ENCODE peak calls at places on chromosomes 11 and 22, in seven cellular contexts. L is GM23338, K is ascending aorta, P is neural progenitor cell, M is Peyer's patch, Q is PC-3, B is body of pancreas. F is an unnamed sample.

GRCh38 chr22:37243402-37244113 is 511 bp downstream of the RAC2 start:
- DNase-seq in L (no peak), K (no peak), P (no peak), M (peak; percentile 47), Q (no peak), B (no peak), F (no peak)

GRCh38 chr11:87463486-87464102 is 425.9 kb downstream of the TMEM135 start:
- DNase-seq in L (peak; percentile 82), K (no peak), P (peak; percentile 66), M (no peak), Q (peak; percentile 84), B (no peak), F (peak; percentile 42)

GRCh38 chr11:115623021-115623451 is 118.8 kb upstream of the CADM1 start:
- DNase-seq in L (no peak), K (peak; percentile 87), P (peak; percentile 45), M (peak; percentile 16), Q (peak; percentile 7), B (peak; percentile 19), F (peak; percentile 77)

GRCh38 chr11:8871283-8871775 is 39.7 kb upstream of the AKIP1 start:
- DNase-seq in L (peak; percentile 84), K (peak; percentile 73), P (peak; percentile 87), M (no peak), Q (peak; percentile 53), B (peak; percentile 50), F (peak; percentile 94)

GRCh38 chr11:44837650-44838049 is 110.9 kb downstream of the TSPAN18 start:
- DNase-seq in L (no peak), K (no peak), P (no peak), M (no peak), Q (peak; percentile 30), B (no peak), F (no peak)

GRCh38 chr11:7639643-7640025 is 33.7 kb downstream of the CYB5R2 start:
- DNase-seq in L (no peak), K (no peak), P (no peak), M (no peak), Q (no peak), B (peak; percentile 33), F (no peak)

GRCh38 chr11:72274435-72274834 is 30.5 kb upstream of the PHOX2A start:
- DNase-seq in L (no peak), K (no peak), P (no peak), M (no peak), Q (no peak), B (no peak), F (no peak)

GRCh38 chr11:41309716-41310115 is 149.7 kb downstream of the LRRC4C start:
- DNase-seq in L (peak; percentile 72), K (no peak), P (peak; percentile 13), M (no peak), Q (no peak), B (no peak), F (peak; percentile 4)

GRCh38 chr11:119796363-119797060 is 67.5 kb upstream of the NECTIN1 start:
- DNase-seq in L (no peak), K (no peak), P (peak; percentile 49), M (no peak), Q (no peak), B (no peak), F (no peak)

GRCh38 chr22:29145321-29146072 is 60.2 kb upstream of the EMID1 start:
- DNase-seq in L (no peak), K (peak; percentile 39), P (no peak), M (no peak), Q (no peak), B (no peak), F (peak; percentile 54)

GRCh38 chr11:118175031-118175531 is 1.4 kb downstream of the SCN2B start:
- DNase-seq in L (no peak), K (no peak), P (no peak), M (no peak), Q (peak; percentile 77), B (no peak), F (no peak)

GRCh38 chr11:1542267-1542666 is 29.8 kb downstream of the DUSP8 start:
- DNase-seq in L (no peak), K (no peak), P (no peak), M (no peak), Q (no peak), B (no peak), F (no peak)

GRCh38 chr11:1868056-1868635 is 15.3 kb downstream of the LSP1 start:
- DNase-seq in L (no peak), K (no peak), P (no peak), M (no peak), Q (no peak), B (no peak), F (no peak)

GRCh38 chr22:22555596-22555995 is 3.5 kb downstream of the PRAME start:
- DNase-seq in L (no peak), K (no peak), P (no peak), M (no peak), Q (no peak), B (no peak), F (no peak)

GRCh38 chr11:31817621-31818493 is 6.7 kb upstream of the PAX6 start:
- DNase-seq in L (peak; percentile 85), K (no peak), P (peak; percentile 79), M (no peak), Q (no peak), B (peak; percentile 57), F (no peak)

GRCh38 chr11:44221486-44221885 is 88.5 kb downstream of the ALX4 start:
- DNase-seq in L (no peak), K (no peak), P (no peak), M (no peak), Q (no peak), B (no peak), F (no peak)

GRCh38 chr11:72251614-72252013 is 7.6 kb upstream of the PHOX2A start:
- DNase-seq in L (no peak), K (no peak), P (no peak), M (no peak), Q (no peak), B (no peak), F (no peak)

GRCh38 chr11:86519064-86519911 is 144.6 kb downstream of the CCDC81 start:
- DNase-seq in L (no peak), K (no peak), P (no peak), M (no peak), Q (no peak), B (no peak), F (no peak)

GRCh38 chr22:36727927-36728488 is 24.5 kb upstream of the CACNG2 start:
- DNase-seq in L (no peak), K (peak; percentile 37), P (no peak), M (no peak), Q (no peak), B (no peak), F (no peak)

GRCh38 chr22:28920757-28921584 is 37.6 kb downstream of the ZNRF3 start:
- DNase-seq in L (peak; percentile 30), K (no peak), P (no peak), M (no peak), Q (no peak), B (no peak), F (no peak)

DNA sequence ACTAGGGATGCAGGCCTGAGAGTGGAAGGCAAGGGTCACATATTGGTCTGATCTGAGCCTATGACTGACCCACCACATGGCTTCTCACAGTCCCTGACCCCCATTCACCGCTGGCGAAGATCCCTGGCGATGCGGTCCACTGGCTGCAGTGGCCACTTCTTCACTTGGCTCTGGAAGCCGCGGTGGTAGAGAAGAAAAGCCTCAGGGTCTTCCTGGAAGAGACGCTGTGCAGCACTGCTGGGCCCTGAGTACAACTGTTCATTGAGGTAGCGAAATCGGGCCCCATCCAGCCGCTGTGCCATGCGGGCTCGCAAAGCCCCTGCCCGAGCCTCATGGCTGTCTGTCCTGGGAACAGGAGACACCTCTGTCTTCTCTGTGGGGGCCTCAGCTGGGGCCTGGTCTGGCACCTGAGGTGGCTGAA is 2.4 kb downstream of the RRP8 start:
- DNase-seq in L (no peak), K (no peak), P (no peak), M (no peak), Q (no peak), B (no peak), F (no peak)
- H3K27ac ChIP-seq in L (no peak overlapping the region), K (no peak overlapping the region), P (no peak overlapping the region), M (no peak overlapping the region), Q (no peak overlapping the region), B (no peak overlapping the region), F (no peak overlapping the region)

DNA sequence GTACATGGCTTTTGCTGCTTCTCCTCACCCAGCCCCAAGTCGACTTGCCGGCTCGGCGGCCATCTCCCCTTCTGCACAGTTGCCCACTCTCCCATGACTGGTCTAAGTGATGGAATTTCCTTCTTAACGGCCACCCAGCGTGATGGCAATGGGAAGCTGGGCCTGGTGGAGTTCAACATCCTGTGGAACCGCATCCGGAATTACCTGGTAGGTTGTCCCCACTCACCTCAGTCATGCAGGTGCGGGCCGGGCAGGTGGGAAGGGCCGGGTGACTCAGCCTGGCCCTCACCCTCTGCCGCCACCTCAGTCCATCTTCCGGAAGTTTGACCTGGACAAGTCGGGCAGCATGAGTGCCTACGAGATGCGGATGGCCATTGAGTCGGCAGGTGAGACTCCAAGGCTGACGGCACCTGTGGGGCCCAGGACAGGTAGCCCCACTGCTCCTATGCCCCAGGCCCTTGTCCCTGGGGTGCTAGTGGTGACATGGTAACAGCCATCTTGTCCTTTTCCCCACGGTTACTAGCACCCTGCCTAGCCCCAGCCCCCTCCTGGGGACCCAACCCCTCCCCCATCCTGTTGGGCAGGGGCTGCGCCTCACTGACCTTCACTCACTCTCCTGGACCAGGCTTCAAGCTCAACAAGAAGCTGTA is 28.1 kb downstream of the CAPN1 start:
- DNase-seq in L (no peak), K (peak; percentile 41), P (no peak), M (no peak), Q (no peak), B (no peak), F (no peak)
- H3K36me3 ChIP-seq in L (peaks cover 15% of the 10 kb centered on the region), K (peaks cover 69% of the 10 kb centered on the region), P (no peaks in the 10 kb centered on the region), M (no peaks in the 10 kb centered on the region), Q (peaks cover 57% of the 10 kb centered on the region), B (peaks cover 35% of the 10 kb centered on the region), F (no peaks in the 10 kb centered on the region)

GRCh38 chr22:43337946-43338345 is 5.2 kb downstream of the SCUBE1 start:
- DNase-seq in L (no peak), K (no peak), P (no peak), M (no peak), Q (no peak), B (no peak), F (no peak)
- H3K27ac ChIP-seq in L (no peak overlapping the region), K (no peak overlapping the region), P (no peak overlapping the region), M (no peak overlapping the region), Q (no peak overlapping the region), B (no peak overlapping the region), F (no peak overlapping the region)

GRCh38 chr11:57302489-57302888 is 22.3 kb downstream of the TNKS1BP1 start:
- DNase-seq in L (no peak), K (no peak), P (no peak), M (no peak), Q (no peak), B (no peak), F (no peak)
- H3K36me3 ChIP-seq in L (peaks cover 36% of the 10 kb centered on the region), K (peaks cover 89% of the 10 kb centered on the region), P (peaks cover 7% of the 10 kb centered on the region), M (no peaks in the 10 kb centered on the region), Q (peaks cover 68% of the 10 kb centered on the region), B (peaks cover 36% of the 10 kb centered on the region), F (peaks cover 73% of the 10 kb centered on the region)

DNA sequence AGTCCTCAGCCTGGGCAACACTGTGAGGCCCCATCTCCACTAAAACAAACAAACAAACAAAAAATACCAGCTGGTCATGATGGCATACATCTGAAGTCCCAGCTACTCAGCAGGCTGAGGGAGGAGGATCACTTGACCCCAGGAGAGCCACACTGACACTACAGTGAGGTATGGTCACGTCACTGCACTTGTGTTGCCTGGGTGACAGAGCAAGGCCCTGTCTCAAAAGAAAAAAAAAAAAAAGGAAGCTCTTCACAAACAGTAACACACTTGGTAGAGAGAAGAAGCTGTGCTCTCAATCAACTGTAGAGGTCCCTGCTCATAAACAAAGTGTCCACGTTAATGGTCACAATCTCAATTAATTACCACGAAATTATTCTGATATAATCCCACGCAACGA is 401.6 kb upstream of the CCDC90B start:
- DNase-seq in L (no peak), K (no peak), P (no peak), M (no peak), Q (no peak), B (no peak), F (no peak)
- H3K27ac ChIP-seq in L (no peak overlapping the region), K (no peak overlapping the region), P (no peak overlapping the region), M (no peak overlapping the region), Q (no peak overlapping the region), B (no peak overlapping the region), F (no peak overlapping the region)

F was measured in SJCRH30.